ENCODE peak calls at places on chromosomes 3 and 15, in six cellular contexts. One of them, this sample, is unnamed.

GRCh38 chr15:42558739-42559138 is 10.1 kb downstream of the HAUS2 start:
- DNase-seq in GM18507: no peak
- DNase-seq in nucleus accumbens: no peak
- DNase-seq in NCI-H2081: no peak
- DNase-seq in WERI-Rb-1: no peak
- DNase-seq in GM03348: no peak
- DNase-seq in this sample: no peak

GRCh38 chr3:155302891-155303290 is 9.4 kb upstream of the STRIT1 start:
- DNase-seq in nucleus accumbens: no peak
- DNase-seq in WERI-Rb-1: no peak
- DNase-seq in GM03348: no peak
- DNase-seq in GM18507: no peak
- DNase-seq in NCI-H2081: no peak
- DNase-seq in this sample: no peak

GRCh38 chr15:56454841-56455240 is 10.1 kb downstream of the MNS1 start:
- DNase-seq in GM18507: no peak
- DNase-seq in NCI-H2081: no peak
- DNase-seq in WERI-Rb-1: no peak
- DNase-seq in GM03348: no peak
- DNase-seq in nucleus accumbens: no peak
- DNase-seq in this sample: no peak

GRCh38 chr3:72100626-72101187 is 315.8 kb upstream of the PROK2 start:
- DNase-seq in nucleus accumbens: peak
- DNase-seq in WERI-Rb-1: peak
- DNase-seq in NCI-H2081: no peak
- DNase-seq in GM18507: peak
- DNase-seq in GM03348: peak
- DNase-seq in this sample: peak

GRCh38 chr3:63966871-63967270 is 54.7 kb upstream of the SCAANT1 start:
- DNase-seq in GM03348: no peak
- DNase-seq in NCI-H2081: no peak
- DNase-seq in WERI-Rb-1: no peak
- DNase-seq in nucleus accumbens: no peak
- DNase-seq in GM18507: no peak
- DNase-seq in this sample: no peak

GRCh38 chr3:197428961-197429360 is 126.8 kb downstream of the BDH1 start:
- DNase-seq in GM03348: no peak
- DNase-seq in nucleus accumbens: no peak
- DNase-seq in GM18507: no peak
- DNase-seq in NCI-H2081: no peak
- DNase-seq in WERI-Rb-1: no peak
- DNase-seq in this sample: no peak

GRCh38 chr15:76073554-76073953 is 13.8 kb downstream of the TMEM266 start:
- DNase-seq in GM03348: no peak
- DNase-seq in NCI-H2081: peak
- DNase-seq in GM18507: no peak
- DNase-seq in nucleus accumbens: no peak
- DNase-seq in WERI-Rb-1: no peak
- DNase-seq in this sample: no peak

GRCh38 chr15:77541421-77542181 is 91.1 kb downstream of the LINGO1 start:
- DNase-seq in GM18507: no peak
- DNase-seq in nucleus accumbens: peak
- DNase-seq in GM03348: peak
- DNase-seq in WERI-Rb-1: no peak
- DNase-seq in NCI-H2081: no peak
- DNase-seq in this sample: no peak

GRCh38 chr15:91102546-91103330 is 2.7 kb downstream of the SV2B start:
- DNase-seq in GM18507: no peak
- DNase-seq in WERI-Rb-1: no peak
- DNase-seq in nucleus accumbens: no peak
- DNase-seq in NCI-H2081: no peak
- DNase-seq in GM03348: no peak
- DNase-seq in this sample: no peak

GRCh38 chr3:63625161-63625560 is 27.3 kb upstream of the SNTN start:
- DNase-seq in WERI-Rb-1: no peak
- DNase-seq in GM18507: no peak
- DNase-seq in nucleus accumbens: no peak
- DNase-seq in GM03348: peak
- DNase-seq in NCI-H2081: no peak
- DNase-seq in this sample: peak

GRCh38 chr15:25708391-25708790 is 154.7 kb downstream of the ATP10A start:
- DNase-seq in GM18507: no peak
- DNase-seq in GM03348: no peak
- DNase-seq in nucleus accumbens: no peak
- DNase-seq in WERI-Rb-1: no peak
- DNase-seq in NCI-H2081: no peak
- DNase-seq in this sample: no peak

GRCh38 chr3:64188810-64189560 is 36.3 kb downstream of the PRICKLE2 start:
- DNase-seq in GM03348: peak
- DNase-seq in NCI-H2081: no peak
- DNase-seq in GM18507: no peak
- DNase-seq in WERI-Rb-1: no peak
- DNase-seq in nucleus accumbens: no peak
- DNase-seq in this sample: peak